ENCODE peak calls at places on chromosomes 1 and 21, in eight cellular contexts. R is kidney; G is mesendoderm; E is NCI-H1105 treated with DMSO at 0.1 percent for 48 hours; J is activated CD4-positive, alpha-beta T cell treated with anti-CD3 and anti-CD28 coated beads, Interleukin-2, amount 10 ng/mL, durations not matched to agents 7 days and 5 days; Q is T-helper 22 cell; V is GM04503; S is stimulated activated CD8-positive, alpha-beta memory T cell treated with anti-CD3 and anti-CD28 coated beads, Interleukin-4, amount 100 ng/mL, for 24 hours. T is an unnamed sample.
A peak's percentile ranks its signal among the peaks of the same experiment; 100 is the strongest.

GRCh38 chr1:248805905-248806304 is 19.8 kb downstream of the SH3BP5L start:
- DNase-seq in S (no peak), V (no peak), R (no peak), E (no peak), Q (no peak), G (no peak), J (no peak), T (no peak)

GRCh38 chr1:12540580-12541273 is 77.3 kb downstream of the DHRS3 start:
- DNase-seq in V (no peak), E (no peak), Q (no peak), R (no peak), G (no peak), S (no peak), J (no peak), T (no peak)

GRCh38 chr1:224114787-224115175 is 870 bp downstream of the FBXO28 start:
- DNase-seq in J (no peak), S (no peak), E (no peak), G (no peak), Q (no peak), R (no peak), V (no peak), T (no peak)

GRCh38 chr1:45884700-45885099 is 81.3 kb downstream of the MAST2 start:
- DNase-seq in G (no peak), V (no peak), R (no peak), J (no peak), E (no peak), S (no peak), Q (no peak), T (no peak)

GRCh38 chr1:156709743-156710489 is 4.5 kb upstream of the CRABP2 start:
- DNase-seq in G (no peak), E (peak; percentile 50), R (peak; percentile 86), S (no peak), Q (no peak), J (no peak), V (peak; percentile 55), T (no peak)

GRCh38 chr1:70427976-70428375 is 16.9 kb downstream of the CTH start:
- DNase-seq in Q (no peak), J (no peak), V (no peak), R (no peak), G (peak; percentile 62), S (no peak), E (no peak), T (no peak)

GRCh38 chr1:179228783-179229213 is 679 bp downstream of the ABL2 start:
- DNase-seq in R (peak; percentile 80), S (peak; percentile 12), V (no peak), E (peak; percentile 38), J (peak; percentile 33), G (peak; percentile 72), Q (peak; percentile 1), T (no peak)

GRCh38 chr1:40625476-40626382 is 39.8 kb downstream of the RIMS3 start:
- DNase-seq in R (no peak), Q (no peak), S (no peak), V (no peak), E (no peak), J (peak; percentile 1), G (no peak), T (no peak)

GRCh38 chr1:177927021-177927596 is 42.7 kb downstream of the SEC16B start:
- DNase-seq in E (no peak), S (no peak), J (no peak), V (peak; percentile 84), Q (no peak), R (no peak), G (no peak), T (no peak)

GRCh38 chr1:202703191-202703590 is 7.1 kb downstream of the SYT2 start:
- DNase-seq in V (no peak), R (no peak), J (no peak), E (no peak), S (no peak), Q (no peak), G (no peak), T (no peak)

GRCh38 chr1:34984435-34985062 is 598 bp downstream of the TMEM35B start:
- DNase-seq in J (no peak), S (no peak), G (peak; percentile 50), E (no peak), Q (no peak), V (no peak), R (peak; percentile 74), T (no peak)

GRCh38 chr1:228065543-228066347 is 16.8 kb upstream of the ARF1 start:
- DNase-seq in G (no peak), Q (no peak), J (no peak), S (no peak), R (no peak), V (no peak), E (no peak), T (no peak)

GRCh38 chr1:2987773-2988172 is 33.5 kb upstream of the ACTRT2 start:
- DNase-seq in G (no peak), E (no peak), V (no peak), J (no peak), Q (no peak), S (no peak), R (peak; percentile 63), T (no peak)

GRCh38 chr1:81135524-81135923 is 665.2 kb upstream of the ADGRL2 start:
- DNase-seq in J (no peak), S (no peak), V (no peak), Q (no peak), E (no peak), R (no peak), G (no peak), T (no peak)

GRCh38 chr1:221032616-221033342 is 153.5 kb downstream of the HLX start:
- DNase-seq in E (no peak), Q (no peak), G (no peak), S (no peak), J (no peak), R (no peak), V (no peak), T (no peak)

GRCh38 chr1:116667577-116668105 is at the start of gene IGSF3:
- DNase-seq in J (peak; percentile 51), G (peak; percentile 88), E (peak; percentile 45), S (peak; percentile 33), R (peak; percentile 86), Q (peak; percentile 19), V (no peak), T (peak; percentile 19)

GRCh38 chr1:207833381-207833780 is 77.5 kb downstream of the CD34 start:
- DNase-seq in S (no peak), V (no peak), J (no peak), G (no peak), Q (no peak), E (no peak), R (no peak), T (no peak)

GRCh38 chr1:111190931-111191451 is 9.5 kb downstream of the DENND2D start:
- DNase-seq in S (no peak), Q (no peak), E (no peak), J (no peak), V (peak; percentile 75), G (no peak), R (no peak), T (no peak)

GRCh38 chr1:150973826-150974579 is 632 bp downstream of the CERS2 start:
- DNase-seq in R (peak; percentile 83), G (peak; percentile 50), Q (no peak), S (peak; percentile 19), V (no peak), E (peak; percentile 47), J (peak; percentile 39), T (peak; percentile 59)

GRCh38 chr1:11414921-11415538 is 63.9 kb upstream of the DISP3 start:
- DNase-seq in E (no peak), J (no peak), Q (no peak), V (no peak), R (no peak), G (no peak), S (no peak), T (no peak)

GRCh38 chr1:56516539-56517252 is 62.7 kb downstream of the PLPP3 start:
- DNase-seq in E (no peak), G (peak; percentile 98), J (no peak), Q (no peak), R (no peak), V (peak; percentile 13), S (no peak), T (peak; percentile 18)

GRCh38 chr21:44375281-44375651 is 21.8 kb downstream of the TRPM2 start:
- DNase-seq in Q (no peak), G (no peak), V (no peak), R (peak; percentile 69), S (no peak), E (no peak), J (peak; percentile 64), T (peak; percentile 67)

GRCh38 chr1:116062201-116062600 is 49.0 kb upstream of the MAB21L3 start:
- DNase-seq in R (no peak), E (no peak), Q (no peak), S (no peak), J (no peak), G (no peak), V (no peak), T (no peak)

GRCh38 chr1:172883844-172884243 is 166.9 kb downstream of the TNFSF18 start:
- DNase-seq in E (no peak), S (no peak), V (no peak), R (no peak), Q (no peak), G (no peak), J (peak; percentile 10), T (no peak)

GRCh38 chr1:227934476-227935313 is 13.0 kb downstream of the WNT9A start:
- DNase-seq in E (no peak), Q (peak; percentile 32), R (no peak), V (peak; percentile 56), S (peak; percentile 24), G (peak; percentile 75), J (peak; percentile 22), T (no peak)

GRCh38 chr1:188386161-188386560 is 1557.4 kb downstream of the PLA2G4A start:
- DNase-seq in G (peak; percentile 26), E (no peak), Q (no peak), J (no peak), R (no peak), V (no peak), S (no peak), T (no peak)